ENCODE peak calls at places on chromosomes 2 and 18, in five cellular contexts. X is mesenchymal stem cell, F is IMR-90, Z is mesendoderm, E is H9. L is an unnamed sample.

GRCh38 chr2:160694221-160694620 is 200.6 kb upstream of the RBMS1 start:
- DNase-seq in F (no peak), X (no peak), Z (no peak), E (no peak), L (no peak)

GRCh38 chr2:162014751-162015150 is 59.3 kb downstream of the DPP4 start:
- DNase-seq in E (no peak), X (no peak), Z (no peak), F (peak), L (no peak)

GRCh38 chr18:50659091-50660003 is 99.5 kb downstream of the MAPK4 start:
- DNase-seq in X (no peak), F (peak), Z (peak), E (no peak), L (peak)

GRCh38 chr2:199662245-199662644 is 188.7 kb downstream of the FTCDNL1 start:
- DNase-seq in E (no peak), X (no peak), Z (peak), F (no peak), L (no peak)

GRCh38 chr2:126739093-126739492 is 83.1 kb downstream of the GYPC start:
- DNase-seq in E (no peak), Z (no peak), X (no peak), F (no peak), L (no peak)

GRCh38 chr2:105977212-105977611 is 216.9 kb downstream of the UXS1 start:
- DNase-seq in F (peak), Z (no peak), X (peak), E (no peak), L (peak)

GRCh38 chr18:38545071-38545470 is 979.5 kb upstream of the CELF4 start:
- DNase-seq in E (peak), Z (peak), F (no peak), X (peak), L (no peak)

GRCh38 chr2:50042794-50043193 is 888.5 kb upstream of the FSHR start:
- DNase-seq in Z (no peak), E (no peak), X (no peak), F (no peak), L (no peak)

GRCh38 chr2:29064746-29065478 is 9.4 kb downstream of the PCARE start:
- DNase-seq in X (no peak), F (no peak), E (no peak), Z (no peak), L (no peak)

GRCh38 chr18:22734812-22735627 is 198.1 kb upstream of the RBBP8 start:
- DNase-seq in E (no peak), Z (no peak), X (no peak), F (peak), L (no peak)

GRCh38 chr18:77067315-77068061 is 65.1 kb downstream of the MBP start:
- DNase-seq in F (peak), X (peak), E (no peak), Z (peak), L (peak)

GRCh38 chr2:235769046-235769445 is 275.2 kb downstream of the AGAP1 start:
- DNase-seq in X (no peak), E (no peak), F (no peak), Z (no peak), L (no peak)

GRCh38 chr18:41323044-41323443 is 632.0 kb upstream of the PIK3C3 start:
- DNase-seq in F (peak), X (peak), Z (no peak), E (no peak), L (peak)

GRCh38 chr2:118387509-118387908 is 299.2 kb downstream of the INSIG2 start:
- DNase-seq in F (peak), X (no peak), Z (no peak), E (no peak), L (no peak)

GRCh38 chr2:218260742-218261423 is at the start of gene GPBAR1:
- DNase-seq in F (no peak), E (peak), X (peak), Z (peak), L (no peak)

GRCh38 chr2:186879312-186879711 is 30.3 kb upstream of the ZSWIM2 start:
- DNase-seq in X (no peak), E (no peak), Z (no peak), F (no peak), L (peak)

GRCh38 chr2:99593692-99594427 is 104.0 kb upstream of the REV1 start:
- DNase-seq in Z (no peak), X (peak), E (no peak), F (no peak), L (no peak)

GRCh38 chr18:5546660-5547059 is 2.9 kb upstream of the EPB41L3 start:
- DNase-seq in E (peak), Z (peak), F (peak), X (no peak), L (peak)

GRCh38 chr2:18781541-18782280 is 192.3 kb upstream of the NT5C1B start:
- DNase-seq in E (no peak), F (no peak), X (peak), Z (no peak), L (no peak)

GRCh38 chr18:71809711-71810110 is 734.4 kb downstream of the CBLN2 start:
- DNase-seq in F (no peak), X (no peak), E (no peak), Z (no peak), L (no peak)

GRCh38 chr18:71815305-71815704 is 728.8 kb downstream of the CBLN2 start:
- DNase-seq in Z (no peak), F (no peak), X (no peak), E (no peak), L (no peak)
- H2AK5ac ChIP-seq in Z (no peak), F (no peak), X (no peak), E (no peak), L (no peak)

GRCh38 chr2:26495705-26496271 is 17.9 kb upstream of the OTOF start:
- DNase-seq in F (no peak), Z (peak), E (peak), X (no peak), L (no peak)

GRCh38 chr2:26494891-26495290 is 17.0 kb upstream of the OTOF start:
- DNase-seq in E (no peak), F (no peak), Z (no peak), X (no peak), L (no peak)

GRCh38 chr2:26504002-26504401 is 26.1 kb upstream of the OTOF start:
- DNase-seq in E (no peak), Z (no peak), X (no peak), F (no peak), L (no peak)

GRCh38 chr2:26503238-26503880 is 25.4 kb upstream of the OTOF start:
- DNase-seq in E (peak), X (peak), Z (peak), F (peak), L (peak)

GRCh38 chr2:26500406-26500805 is 22.5 kb upstream of the OTOF start:
- DNase-seq in F (no peak), E (no peak), Z (peak), X (no peak), L (no peak)
- H2BK120ac ChIP-seq in F (no peak), E (no peak), Z (no peak), X (no peak), L (no peak)

DNA sequence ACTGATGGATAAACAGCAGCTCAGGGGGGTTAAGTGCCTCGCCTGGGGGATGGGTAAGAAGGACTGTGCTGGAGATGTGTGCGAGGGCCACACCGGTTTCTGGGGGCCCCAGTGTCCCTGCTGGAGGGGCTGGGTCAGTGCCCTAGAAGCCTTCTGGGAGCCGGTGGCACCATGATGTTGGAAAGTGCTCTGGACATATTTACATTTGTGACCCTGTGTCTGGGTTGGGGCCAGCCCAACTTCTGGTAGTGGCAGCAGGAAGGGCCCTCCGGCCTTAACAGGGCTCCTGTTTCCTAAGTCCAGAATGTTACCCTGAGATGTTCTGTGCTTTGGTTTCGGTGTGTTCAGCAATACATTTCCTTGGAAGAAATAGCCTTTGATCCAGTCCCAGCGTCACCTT is 132.4 kb upstream of the HS6ST1 start:
- DNase-seq in F (no peak), E (peak), Z (no peak), X (no peak), L (no peak)
- H2AK5ac ChIP-seq in F (no peak), E (no peak), Z (no peak), X (no peak), L (no peak)

GRCh38 chr2:85429924-85430289 is 11.4 kb downstream of the SH2D6 start:
- DNase-seq in F (no peak), E (no peak), Z (no peak), X (no peak), L (no peak)

GRCh38 chr2:85427300-85427699 is 8.8 kb downstream of the SH2D6 start:
- DNase-seq in E (no peak), Z (no peak), F (no peak), X (no peak), L (no peak)

GRCh38 chr2:85430780-85431601 is 12.5 kb downstream of the SH2D6 start:
- DNase-seq in Z (peak), E (peak), F (no peak), X (no peak), L (no peak)

GRCh38 chr2:85428343-85428881 is 9.9 kb downstream of the SH2D6 start:
- DNase-seq in Z (no peak), F (no peak), E (no peak), X (no peak), L (no peak)

DNA sequence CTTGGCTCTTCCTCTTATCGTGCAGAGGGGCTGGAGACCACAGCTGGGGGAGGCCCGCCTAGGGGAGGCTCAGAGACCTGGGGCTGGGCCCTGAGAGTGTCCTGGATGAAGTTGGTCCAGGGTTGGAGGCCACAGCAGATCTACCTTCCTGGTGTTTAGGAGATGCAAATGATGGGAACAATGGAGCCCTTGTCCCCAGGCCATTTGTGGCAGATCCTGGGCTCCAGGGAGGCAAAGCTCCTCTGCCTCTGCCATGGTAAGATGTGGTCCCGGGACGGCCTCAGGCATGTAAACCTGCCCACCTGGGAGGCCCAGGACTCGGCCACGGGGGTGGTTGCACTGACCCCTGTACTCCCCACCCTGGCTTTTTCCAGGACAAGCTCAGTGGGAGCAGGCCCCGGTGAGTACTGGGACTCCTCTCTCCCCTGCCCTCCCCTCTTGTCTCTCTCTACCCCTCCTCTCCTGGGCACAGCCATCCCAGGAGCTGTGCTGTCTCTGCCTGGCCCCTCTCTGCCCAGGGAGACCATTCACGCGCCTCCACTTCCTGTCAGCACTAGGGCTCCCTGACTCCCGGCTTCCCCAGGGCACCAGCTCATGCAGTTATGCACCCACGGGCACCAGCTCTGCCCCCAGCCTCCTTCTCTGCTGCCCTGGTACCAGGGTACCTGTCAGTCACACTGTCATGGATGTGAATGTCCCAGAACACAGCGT is 10.9 kb downstream of the SH2D6 start:
- DNase-seq in Z (no peak), X (no peak), F (no peak), E (no peak), L (no peak)
- H2BK120ac ChIP-seq in Z (no peak), X (no peak), F (peak), E (no peak), L (no peak)

GRCh38 chr2:69356471-69356870 is 30.6 kb downstream of the GFPT1 start:
- DNase-seq in E (no peak), F (no peak), Z (no peak), X (no peak), L (no peak)
- H2AK5ac ChIP-seq in E (no peak), F (no peak), Z (no peak), X (no peak), L (no peak)

GRCh38 chr2:71694501-71695234 is 241.3 kb downstream of the DYSF start:
- DNase-seq in X (no peak), Z (no peak), E (peak), F (no peak), L (no peak)
- H2BK120ac ChIP-seq in X (no peak), Z (no peak), E (no peak), F (no peak), L (no peak)

GRCh38 chr2:26515771-26516170 is 37.8 kb upstream of the OTOF start:
- DNase-seq in F (no peak), X (no peak), Z (no peak), E (no peak), L (no peak)
- H2AK5ac ChIP-seq in F (no peak), X (no peak), Z (no peak), E (no peak), L (no peak)

DNA sequence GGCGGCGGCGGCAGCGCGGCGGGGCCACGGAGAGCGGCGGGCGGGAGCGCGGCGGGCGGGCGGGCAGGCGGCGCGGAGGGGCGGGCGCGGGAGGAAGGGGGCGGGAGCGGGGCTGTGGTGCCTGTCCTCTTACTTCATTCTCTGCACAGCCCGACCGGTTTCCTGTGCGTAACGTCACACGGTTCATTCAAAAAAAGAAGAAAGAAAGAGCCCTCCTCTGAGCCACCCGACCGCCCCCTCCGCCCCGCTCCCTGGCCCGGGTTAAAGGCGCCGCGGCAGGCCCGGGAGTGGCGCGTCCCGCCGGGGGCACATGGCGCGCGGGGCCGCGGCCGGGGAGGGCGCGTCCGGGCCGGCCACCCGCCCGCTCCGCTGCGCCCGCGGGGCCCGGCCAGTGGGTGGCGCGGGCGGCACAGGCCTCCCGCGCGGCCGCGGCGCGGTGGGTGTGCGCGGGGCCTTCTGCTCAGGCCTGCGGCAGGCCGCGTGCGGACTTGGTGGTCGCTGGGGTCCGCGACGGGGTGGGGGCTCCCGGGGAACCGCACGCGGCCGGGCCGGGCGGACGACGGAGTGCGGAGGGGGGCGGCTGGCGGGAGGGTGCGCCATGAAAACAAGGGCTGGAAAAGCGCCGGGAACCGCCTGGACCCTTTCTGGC is 596 bp upstream of the BCL2 start:
- DNase-seq in E (peak), Z (peak), X (peak), F (peak), L (peak)
- H2BK120ac ChIP-seq in E (no peak), Z (peak), X (peak), F (peak), L (no peak)

DNA sequence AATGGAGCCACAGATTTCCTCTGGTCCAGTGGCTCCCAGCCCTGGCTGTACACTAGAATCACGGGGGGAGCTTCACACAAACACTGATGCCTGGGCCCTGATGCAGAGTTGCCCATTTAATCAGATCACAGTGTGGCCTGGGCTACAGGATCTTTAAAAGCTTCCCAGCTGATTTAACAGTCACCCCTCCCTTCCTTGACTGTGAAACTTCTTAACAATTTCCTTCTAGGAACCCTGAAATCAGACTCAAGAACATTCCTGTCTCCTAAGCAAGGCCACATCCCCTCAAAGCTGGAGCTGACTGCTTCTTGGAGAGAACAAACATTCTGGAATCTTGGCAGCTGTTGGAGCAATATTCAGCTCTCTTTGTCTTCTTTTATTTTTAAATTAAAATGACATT is 88.8 kb downstream of the ADD2 start:
- DNase-seq in E (peak), X (no peak), Z (no peak), F (no peak), L (no peak)
- H2AK5ac ChIP-seq in E (no peak), X (no peak), Z (no peak), F (no peak), L (no peak)

GRCh38 chr2:67388680-67389079 is 8.5 kb upstream of the ETAA1 start:
- DNase-seq in Z (peak), X (no peak), E (peak), F (no peak), L (no peak)

GRCh38 chr2:67389286-67389685 is 7.8 kb upstream of the ETAA1 start:
- DNase-seq in Z (peak), F (peak), X (no peak), E (no peak), L (no peak)

GRCh38 chr2:67393237-67393636 is 3.9 kb upstream of the ETAA1 start:
- DNase-seq in X (no peak), Z (no peak), F (peak), E (no peak), L (no peak)

GRCh38 chr2:67394734-67395133 is 2.4 kb upstream of the ETAA1 start:
- DNase-seq in E (no peak), F (peak), X (peak), Z (peak), L (peak)

GRCh38 chr2:67389788-67390187 is 7.3 kb upstream of the ETAA1 start:
- DNase-seq in F (no peak), E (no peak), Z (peak), X (no peak), L (no peak)
- H2BK120ac ChIP-seq in F (peak), E (no peak), Z (peak), X (peak), L (no peak)